ENCODE peak calls at places on chromosomes 4 and X, in six cellular contexts. E is Right ventricle myocardium superior; H is activated T-cell treated with anti-CD3 and anti-CD28 coated beads, Interleukin-2, amount 50 U/mL, for 1 hour; N is activated CD8-positive, alpha-beta memory T cell treated with anti-CD3 and anti-CD28 coated beads, Interleukin-2, amount 50 U/mL, for 48 hours; S is Calu3; B is cardiac muscle cell. Z is an unnamed sample.

GRCh38 chrX:48466696-48467095 is 3.4 kb downstream of the SLC38A5 start:
- DNase-seq in E (no peak), H (no peak), N (peak), S (no peak), B (no peak), Z (no peak)

GRCh38 chr4:158315706-158316105 is 105.4 kb downstream of the TMEM144 start:
- DNase-seq in E (no peak), H (no peak), N (no peak), S (no peak), B (peak), Z (no peak)

GRCh38 chr4:4415806-4416805 is 29.2 kb downstream of the NSG1 start:
- DNase-seq in E (no peak), H (no peak), N (no peak), S (no peak), B (no peak), Z (no peak)

GRCh38 chr4:102180080-102180479 is 165.2 kb downstream of the SLC39A8 start:
- DNase-seq in E (no peak), H (no peak), N (no peak), S (no peak), B (peak), Z (no peak)

GRCh38 chrX:123339201-123339905 is 155.3 kb downstream of the GRIA3 start:
- DNase-seq in E (no peak), H (no peak), N (no peak), S (no peak), B (peak), Z (no peak)

GRCh38 chr4:158809611-158810486 is 41.0 kb downstream of the FNIP2 start:
- DNase-seq in E (no peak), H (no peak), N (no peak), S (peak), B (peak), Z (no peak)

GRCh38 chr4:55397024-55397520 is 1.3 kb downstream of the TMEM165 start:
- DNase-seq in E (no peak), H (no peak), N (no peak), S (no peak), B (peak), Z (no peak)

GRCh38 chr4:147351083-147351787 is 129.7 kb upstream of the EDNRA start:
- DNase-seq in E (no peak), H (no peak), N (no peak), S (no peak), B (peak), Z (no peak)

GRCh38 chr4:71713611-71714203 is 70.2 kb downstream of the GC start:
- DNase-seq in E (no peak), H (no peak), N (no peak), S (no peak), B (peak), Z (no peak)

GRCh38 chrX:66200050-66200664 is 36.1 kb downstream of the HEPH start:
- DNase-seq in E (no peak), H (no peak), N (no peak), S (no peak), B (no peak), Z (no peak)

GRCh38 chr4:188127157-188127874 is 11.9 kb upstream of the TRIML1 start:
- DNase-seq in E (no peak), H (no peak), N (no peak), S (peak), B (peak), Z (no peak)

GRCh38 chr4:163681208-163681821 is 186.8 kb downstream of the TMA16 start:
- DNase-seq in E (no peak), H (no peak), N (no peak), S (peak), B (peak), Z (no peak)

GRCh38 chr4:134807231-134807745 is 605.7 kb upstream of the PABPC4L start:
- DNase-seq in E (no peak), H (no peak), N (no peak), S (no peak), B (no peak), Z (no peak)

GRCh38 chr4:56684320-56684719 is 3.2 kb upstream of the HOPX start:
- DNase-seq in E (no peak), H (no peak), N (no peak), S (no peak), B (peak), Z (no peak)

GRCh38 chr4:182562350-182562749 is 319.1 kb downstream of the TENM3 start:
- DNase-seq in E (no peak), H (no peak), N (no peak), S (no peak), B (no peak), Z (no peak)

Z was measured in CD4-positive, alpha-beta T cell.